ENCODE peak calls at places on chromosome X, in seven cellular contexts. Q is OCI-LY7, A is brain microvascular endothelial cell, L is stomach, S is endodermal cell, R is esophagus muscularis mucosa, U is MM.1S. F is an unnamed sample.

GRCh38 chrX:47191331-47191730 is 2.3 kb upstream of the UBA1 start:
- DNase-seq in Q (peak; percentile 89), A (no peak), L (peak; percentile 47), S (peak; percentile 72), R (no peak), U (peak; percentile 55), F (no peak)

GRCh38 chrX:11558972-11559371 is 106.7 kb downstream of the ARHGAP6 start:
- DNase-seq in Q (peak; percentile 33), A (no peak), L (peak; percentile 29), S (peak; percentile 69), R (no peak), U (peak; percentile 20), F (no peak)

GRCh38 chrX:13936804-13937203 is 92.9 kb downstream of the GEMIN8 start:
- DNase-seq in Q (no peak), A (no peak), L (no peak), S (no peak), R (no peak), U (no peak), F (no peak)

GRCh38 chrX:50067435-50068292 is 133.1 kb downstream of the AKAP4 start:
- DNase-seq in Q (no peak), A (peak; percentile 40), L (no peak), S (peak; percentile 76), R (no peak), U (no peak), F (peak; percentile 65)

GRCh38 chrX:115344885-115345653 is 55.6 kb downstream of the LUZP4 start:
- DNase-seq in Q (no peak), A (peak; percentile 96), L (peak; percentile 65), S (peak; percentile 83), R (peak; percentile 93), U (peak; percentile 26), F (no peak)

GRCh38 chrX:13254076-13254785 is 65.6 kb downstream of the ATXN3L start:
- DNase-seq in Q (peak; percentile 24), A (peak; percentile 34), L (no peak), S (no peak), R (no peak), U (peak; percentile 53), F (no peak)

GRCh38 chrX:15930585-15930984 is 76.0 kb upstream of the AP1S2 start:
- DNase-seq in Q (peak; percentile 62), A (no peak), L (no peak), S (no peak), R (no peak), U (no peak), F (no peak)

GRCh38 chrX:80812176-80812575 is 2.5 kb upstream of the BRWD3 start:
- DNase-seq in Q (peak; percentile 55), A (peak; percentile 46), L (no peak), S (peak; percentile 75), R (no peak), U (peak; percentile 53), F (peak; percentile 33)

GRCh38 chrX:43940811-43941210 is 32.4 kb downstream of the NDP start:
- DNase-seq in Q (no peak), A (peak; percentile 41), L (no peak), S (no peak), R (no peak), U (no peak), F (no peak)

GRCh38 chrX:52574416-52575275 is 57.8 kb upstream of the XAGE1B start:
- DNase-seq in Q (peak; percentile 65), A (peak; percentile 36), L (no peak), S (peak; percentile 61), R (peak; percentile 4), U (peak; percentile 31), F (no peak)

GRCh38 chrX:119028733-119029110 is 44.1 kb upstream of the CT47C1 start:
- DNase-seq in Q (no peak), A (no peak), L (no peak), S (no peak), R (no peak), U (no peak), F (no peak)

GRCh38 chrX:96770315-96770714 is 85.7 kb downstream of the DIAPH2 start:
- DNase-seq in Q (peak; percentile 23), A (no peak), L (no peak), S (no peak), R (no peak), U (peak; percentile 11), F (no peak)

GRCh38 chrX:115268421-115268820 is 21.1 kb upstream of the LUZP4 start:
- DNase-seq in Q (no peak), A (no peak), L (no peak), S (peak; percentile 58), R (no peak), U (no peak), F (no peak)

GRCh38 chrX:3962511-3963350 is 249.3 kb upstream of the PRKX start:
- DNase-seq in Q (peak; percentile 25), A (peak; percentile 5), L (no peak), S (peak; percentile 68), R (no peak), U (peak; percentile 34), F (no peak)

GRCh38 chrX:68121371-68121770 is 311.9 kb downstream of the OPHN1 start:
- DNase-seq in Q (no peak), A (no peak), L (no peak), S (no peak), R (no peak), U (no peak), F (peak; percentile 21)

GRCh38 chrX:97096385-97096784 is 212.7 kb downstream of the RPA4 start:
- DNase-seq in Q (no peak), A (no peak), L (no peak), S (peak; percentile 55), R (no peak), U (no peak), F (no peak)

GRCh38 chrX:64885850-64886249 is 90.4 kb downstream of the ZC4H2 start:
- DNase-seq in Q (peak; percentile 37), A (no peak), L (no peak), S (peak; percentile 73), R (no peak), U (no peak), F (no peak)

GRCh38 chrX:57640674-57641016 is 39.4 kb downstream of the NLRP2B start:
- DNase-seq in Q (no peak), A (no peak), L (no peak), S (no peak), R (no peak), U (no peak), F (no peak)

GRCh38 chrX:42748067-42748850 is 29.7 kb downstream of the PPP1R2C start:
- DNase-seq in Q (no peak), A (peak; percentile 3), L (no peak), S (peak; percentile 53), R (no peak), U (no peak), F (no peak)

GRCh38 chrX:54492340-54492739 is 3.7 kb downstream of the FGD1 start:
- DNase-seq in Q (no peak), A (peak; percentile 48), L (no peak), S (no peak), R (no peak), U (no peak), F (no peak)

GRCh38 chrX:106415276-106415895 is 196.4 kb upstream of the RADX start:
- DNase-seq in Q (peak; percentile 29), A (peak; percentile 23), L (no peak), S (peak; percentile 50), R (no peak), U (peak; percentile 15), F (no peak)

GRCh38 chrX:9885150-9885549 is 82.0 kb upstream of the CLDN34 start:
- DNase-seq in Q (peak; percentile 44), A (peak; percentile 63), L (peak; percentile 70), S (peak; percentile 87), R (no peak), U (peak; percentile 43), F (peak; percentile 82)
- H3K27ac ChIP-seq in Q (no peak overlapping the region), A (no peak overlapping the region), L (no peak overlapping the region), S (no peak overlapping the region), R (no peak overlapping the region), U (no peak overlapping the region), F (no peak overlapping the region)

GRCh38 chrX:48918644-48919340 is at the start of gene PIM2:
- DNase-seq in Q (peak; percentile 95), A (peak; percentile 76), L (peak; percentile 94), S (peak; percentile 95), R (peak; percentile 94), U (peak; percentile 95), F (peak; percentile 93)

GRCh38 chrX:48919360-48919821 is 567 bp upstream of the PIM2 start:
- DNase-seq in Q (no peak), A (no peak), L (no peak), S (peak; percentile 83), R (peak; percentile 92), U (peak; percentile 76), F (no peak)

GRCh38 chrX:48918303-48918643 is 551 bp downstream of the PIM2 start:
- DNase-seq in Q (peak; percentile 15), A (no peak), L (no peak), S (no peak), R (no peak), U (no peak), F (no peak)

GRCh38 chrX:48920713-48921104 is 1.9 kb upstream of the PIM2 start:
- DNase-seq in Q (no peak), A (no peak), L (no peak), S (peak; percentile 65), R (no peak), U (no peak), F (no peak)

GRCh38 chrX:48919947-48920712 is 1.3 kb upstream of the PIM2 start:
- DNase-seq in Q (peak; percentile 15), A (no peak), L (no peak), S (peak; percentile 36), R (no peak), U (no peak), F (no peak)
- H3K4me3 ChIP-seq in Q (peak overlapping the region; percentile 99), A (no peak overlapping the region), L (peak overlapping the region; percentile 59), S (peak overlapping the region; percentile 88), R (no peak overlapping the region), U (peak overlapping the region; percentile 59), F (peak overlapping the region; percentile 71)

GRCh38 chrX:104347860-104348259 is 93.1 kb upstream of the ESX1 start:
- DNase-seq in Q (no peak), A (no peak), L (no peak), S (no peak), R (no peak), U (no peak), F (no peak)

GRCh38 chrX:104342065-104342464 is 87.3 kb upstream of the ESX1 start:
- DNase-seq in Q (no peak), A (no peak), L (no peak), S (no peak), R (no peak), U (no peak), F (no peak)

GRCh38 chrX:104343408-104344129 is 88.8 kb upstream of the ESX1 start:
- DNase-seq in Q (peak; percentile 46), A (peak; percentile 87), L (peak; percentile 38), S (peak; percentile 85), R (no peak), U (peak; percentile 65), F (no peak)
- TF ChIP-seq CTCF in Q (peak; percentile 69), A (peak; percentile 69), L (no peak), S (peak; percentile 76), R (peak; percentile 24), U (peak; percentile 53), F (peak; percentile 14)

DNA sequence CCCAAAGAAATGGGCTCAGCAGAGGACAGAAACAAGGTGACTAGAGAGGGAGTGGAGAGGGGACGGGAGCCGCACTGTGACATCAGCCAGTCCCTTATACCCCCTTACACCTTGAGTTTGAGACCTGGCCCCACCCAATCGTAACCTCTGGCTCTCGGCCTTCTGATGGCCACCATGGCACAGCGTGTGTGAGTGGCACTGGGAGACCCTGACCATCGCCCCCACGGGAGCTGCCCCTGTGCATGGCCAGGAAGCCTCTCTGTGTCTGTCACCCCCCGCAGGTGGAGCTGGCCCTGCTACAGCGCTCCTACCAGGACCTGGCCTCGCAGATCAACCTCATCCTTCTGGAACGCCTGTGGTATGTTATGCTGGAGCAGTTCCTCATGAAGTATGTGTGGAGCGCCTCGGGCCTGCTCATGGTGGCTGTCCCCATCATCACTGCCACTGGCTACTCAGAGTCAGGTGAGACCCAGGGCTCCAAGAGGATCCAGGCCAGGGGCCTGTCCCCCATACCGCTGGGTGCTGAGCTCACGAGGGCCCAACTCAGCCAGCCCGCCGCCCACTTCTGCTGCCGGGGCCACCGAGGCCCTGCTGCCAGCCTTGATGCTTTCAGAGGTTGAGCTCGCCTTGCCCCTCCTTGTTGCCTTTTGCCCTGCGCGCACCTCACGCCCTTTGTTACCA is 4.4 kb downstream of the ABCD1 start:
- DNase-seq in Q (no peak), A (no peak), L (no peak), S (no peak), R (no peak), U (no peak), F (no peak)
- H3K27ac ChIP-seq in Q (no peak overlapping the region), A (no peak overlapping the region), L (no peak overlapping the region), S (no peak overlapping the region), R (no peak overlapping the region), U (no peak overlapping the region), F (no peak overlapping the region)

F was measured in upper lobe of left lung.